ENCODE peak calls at places on chromosomes 1 and 21, in nine cellular contexts. S is cardiac septum; L is fibroblast of lung; E is brain microvascular endothelial cell; R is stimulated activated CD8-positive, alpha-beta memory T cell treated with anti-CD3 and anti-CD28 coated beads, Interleukin-15, amount 100 ng/mL, for 4 hours; Q is mucosa of descending colon; W is Peyer's patch; V is stimulated activated naive CD8-positive, alpha-beta T cell treated with anti-CD3 and anti-CD28 coated beads, Interleukin-15, amount 100 ng/mL, for 72 hours; B is fibroblast of the conjunctiva. D is an unnamed sample.

GRCh38 chr1:241330619-241331327 is 26.2 kb downstream of the RGS7 start:
- DNase-seq in E (no peak), B (no peak), R (no peak), V (no peak), Q (no peak), S (no peak), L (no peak), W (no peak), D (no peak)

GRCh38 chr1:111990878-111991760 is 1.7 kb upstream of the KCND3 start:
- DNase-seq in W (peak), R (no peak), S (peak), L (peak), E (no peak), Q (peak), V (no peak), B (no peak), D (no peak)

GRCh38 chr1:238690415-238690814 is 696.0 kb upstream of the CHRM3 start:
- DNase-seq in V (no peak), L (peak), W (no peak), R (no peak), E (peak), Q (no peak), B (peak), S (no peak), D (no peak)

GRCh38 chr1:8560035-8560434 is 242.1 kb downstream of the SLC45A1 start:
- DNase-seq in B (no peak), R (no peak), W (no peak), V (no peak), E (no peak), Q (no peak), S (no peak), L (no peak), D (no peak)

GRCh38 chr1:159228554-159228953 is 23.9 kb downstream of the ACKR1 start:
- DNase-seq in E (no peak), S (no peak), B (no peak), L (no peak), Q (no peak), V (no peak), W (no peak), R (no peak), D (no peak)

GRCh38 chr1:222798111-222798510 is 16.7 kb upstream of the DISP1 start:
- DNase-seq in B (no peak), L (peak), W (no peak), R (no peak), S (no peak), V (no peak), E (no peak), Q (no peak), D (no peak)

GRCh38 chr1:231550448-231550781 is 21.9 kb downstream of the TSNAX start:
- DNase-seq in Q (no peak), L (no peak), S (no peak), V (no peak), W (no peak), E (no peak), R (no peak), B (no peak), D (no peak)

GRCh38 chr1:19975423-19976193 is 3.8 kb downstream of the PLA2G2A start:
- DNase-seq in V (no peak), W (no peak), R (no peak), Q (no peak), E (no peak), L (no peak), S (no peak), B (no peak), D (no peak)

GRCh38 chr21:45029298-45029967 is 44.9 kb upstream of the ADARB1 start:
- DNase-seq in B (no peak), W (no peak), S (peak), L (no peak), V (no peak), Q (no peak), E (peak), R (no peak), D (no peak)

GRCh38 chr1:97423397-97423796 is 497.4 kb downstream of the DPYD start:
- DNase-seq in R (no peak), V (no peak), B (no peak), S (no peak), Q (no peak), E (no peak), W (no peak), L (no peak), D (no peak)

GRCh38 chr21:44593598-44594405 is 1.5 kb upstream of the KRTAP10-6 start:
- DNase-seq in R (no peak), Q (no peak), S (no peak), L (peak), E (no peak), V (no peak), B (no peak), W (no peak), D (no peak)

GRCh38 chr1:11856698-11857097 is 2.0 kb downstream of the NPPB start:
- DNase-seq in E (no peak), B (no peak), V (no peak), S (no peak), R (no peak), Q (no peak), L (no peak), W (no peak), D (no peak)

GRCh38 chr1:205440476-205441317 is 15.1 kb downstream of the BLACAT1 start:
- DNase-seq in Q (peak), L (peak), R (peak), V (peak), B (no peak), S (no peak), E (peak), W (peak), D (peak)

GRCh38 chr1:100380635-100381034 is 28.3 kb downstream of the CDC14A start:
- DNase-seq in S (no peak), R (no peak), E (no peak), L (no peak), B (no peak), Q (no peak), V (no peak), W (no peak), D (no peak)

GRCh38 chr1:193654951-193655705 is 468.7 kb upstream of the B3GALT2 start:
- DNase-seq in W (no peak), L (peak), E (no peak), R (no peak), B (no peak), S (no peak), V (no peak), Q (no peak), D (no peak)

GRCh38 chr1:154423303-154423987 is 18.3 kb downstream of the IL6R start:
- DNase-seq in Q (peak), E (no peak), L (peak), B (no peak), V (no peak), R (no peak), S (no peak), W (no peak), D (no peak)

GRCh38 chr21:35504277-35504676 is 455.2 kb upstream of the RUNX1 start:
- DNase-seq in R (no peak), B (no peak), V (no peak), L (peak), W (no peak), E (no peak), S (no peak), Q (no peak), D (no peak)

GRCh38 chr1:95068956-95069710 is 3.6 kb downstream of the ALG14 start:
- DNase-seq in E (no peak), L (no peak), W (no peak), R (no peak), S (no peak), Q (no peak), V (no peak), B (no peak), D (no peak)

GRCh38 chr1:230747139-230747730 is at the start of gene CAPN9:
- DNase-seq in R (no peak), B (no peak), S (no peak), L (no peak), V (no peak), W (no peak), E (no peak), Q (peak), D (no peak)

GRCh38 chr1:212782422-212783154 is 9.0 kb downstream of the NSL1 start:
- DNase-seq in Q (no peak), R (no peak), W (no peak), S (no peak), E (peak), V (no peak), B (peak), L (peak), D (peak)

GRCh38 chr1:3501437-3501836 is 47.0 kb downstream of the ARHGEF16 start:
- DNase-seq in R (no peak), E (no peak), Q (no peak), V (no peak), S (no peak), B (no peak), W (no peak), L (no peak), D (no peak)

GRCh38 chr1:222104661-222105392 is 362.9 kb upstream of the DUSP10 start:
- DNase-seq in W (no peak), Q (no peak), L (no peak), S (no peak), B (no peak), E (no peak), R (no peak), V (no peak), D (no peak)

GRCh38 chr1:6367381-6368007 is 26.1 kb downstream of the ACOT7 start:
- DNase-seq in L (peak), V (no peak), E (no peak), Q (peak), S (no peak), R (no peak), B (no peak), W (no peak), D (no peak)

GRCh38 chr1:25695066-25695990 is 78.7 kb downstream of the MAN1C1 start:
- DNase-seq in W (no peak), L (peak), V (no peak), Q (peak), R (no peak), E (peak), S (peak), B (peak), D (peak)

GRCh38 chr1:93680121-93681094 is 1.2 kb downstream of the BCAR3 start:
- DNase-seq in E (peak), L (peak), V (peak), B (peak), S (peak), Q (peak), R (peak), W (peak), D (no peak)